ENCODE peak calls at places on chromosomes 1 and 21, in nine cellular contexts. V is CD4-positive, alpha-beta memory T cell; C is breast epithelium; O is spleen; K is thoracic aorta; N is left ventricle myocardium inferior; H is heart left ventricle; E is effector memory CD4-positive, alpha-beta T cell; I is SJSA1. P is an unnamed sample. For H3K4me1 and H3K36me3, the result is how much of the 10 kb centered on the place peaks cover.

GRCh38 chr1:205610036-205610435 is 21.8 kb downstream of the ELK4 start:
- DNase-seq in V (no peak), C (no peak), O (no peak), K (no peak), N (no peak), H (no peak), E (no peak), I (no peak), P (no peak)

GRCh38 chr1:48003741-48004503 is 6.7 kb upstream of the TRABD2B start:
- DNase-seq in V (no peak), C (no peak), O (no peak), K (no peak), N (no peak), H (no peak), E (no peak), I (no peak), P (no peak)

GRCh38 chr1:211469113-211469512 is 22.8 kb downstream of the RD3 start:
- DNase-seq in V (no peak), C (no peak), O (no peak), K (no peak), N (no peak), H (no peak), E (no peak), I (no peak), P (no peak)

GRCh38 chr21:44617071-44617501 is 5.2 kb downstream of the KRTAP10-8 start:
- DNase-seq in V (no peak), C (no peak), O (no peak), K (no peak), N (no peak), H (no peak), E (no peak), I (no peak), P (no peak)

GRCh38 chr1:160779662-160780397 is 16.1 kb upstream of the LY9 start:
- DNase-seq in V (peak), C (no peak), O (peak), K (no peak), N (no peak), H (no peak), E (no peak), I (no peak), P (no peak)

GRCh38 chr21:15363921-15364320 is 299.1 kb upstream of the NRIP1 start:
- DNase-seq in V (no peak), C (no peak), O (no peak), K (no peak), N (no peak), H (no peak), E (no peak), I (no peak), P (no peak)

GRCh38 chr1:203099760-203100159 is 13.9 kb upstream of the MYOG start:
- DNase-seq in V (no peak), C (no peak), O (no peak), K (no peak), N (no peak), H (no peak), E (no peak), I (no peak), P (no peak)

GRCh38 chr1:87284456-87285240 is 44.0 kb upstream of the LMO4 start:
- DNase-seq in V (no peak), C (no peak), O (no peak), K (no peak), N (no peak), H (no peak), E (no peak), I (no peak), P (no peak)

GRCh38 chr1:246775531-246776385 is 51.5 kb downstream of the SCCPDH start:
- DNase-seq in V (no peak), C (no peak), O (no peak), K (no peak), N (no peak), H (no peak), E (no peak), I (no peak), P (no peak)

DNA sequence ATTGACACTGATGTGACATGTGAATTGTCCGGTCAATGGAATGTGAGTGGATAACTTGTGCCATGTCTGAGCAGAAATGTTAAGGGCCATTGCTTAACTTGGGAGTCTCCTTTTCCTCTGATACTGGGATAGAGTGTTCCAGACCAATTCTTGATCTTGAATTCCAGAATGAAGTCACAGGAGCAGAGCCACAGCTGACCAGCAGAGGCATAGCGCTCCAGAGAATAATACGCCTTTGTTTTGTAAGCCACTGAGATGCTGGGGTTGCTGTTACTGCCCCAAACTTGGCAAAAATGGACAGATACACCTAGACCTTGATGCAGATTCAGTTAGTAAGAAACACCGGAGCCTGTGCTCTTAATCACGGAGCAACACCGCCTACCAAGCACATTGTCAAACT is 6.3 kb downstream of the KCNJ6 start:
- DNase-seq in V (no peak), C (no peak), O (no peak), K (no peak), N (no peak), H (no peak), E (no peak), I (no peak), P (no peak)
- H3K4me1 ChIP-seq in V (under half), C (under half), O (under half), K (under half), N (under half), H (under half), E (under half), I (under half), P (under half)

DNA sequence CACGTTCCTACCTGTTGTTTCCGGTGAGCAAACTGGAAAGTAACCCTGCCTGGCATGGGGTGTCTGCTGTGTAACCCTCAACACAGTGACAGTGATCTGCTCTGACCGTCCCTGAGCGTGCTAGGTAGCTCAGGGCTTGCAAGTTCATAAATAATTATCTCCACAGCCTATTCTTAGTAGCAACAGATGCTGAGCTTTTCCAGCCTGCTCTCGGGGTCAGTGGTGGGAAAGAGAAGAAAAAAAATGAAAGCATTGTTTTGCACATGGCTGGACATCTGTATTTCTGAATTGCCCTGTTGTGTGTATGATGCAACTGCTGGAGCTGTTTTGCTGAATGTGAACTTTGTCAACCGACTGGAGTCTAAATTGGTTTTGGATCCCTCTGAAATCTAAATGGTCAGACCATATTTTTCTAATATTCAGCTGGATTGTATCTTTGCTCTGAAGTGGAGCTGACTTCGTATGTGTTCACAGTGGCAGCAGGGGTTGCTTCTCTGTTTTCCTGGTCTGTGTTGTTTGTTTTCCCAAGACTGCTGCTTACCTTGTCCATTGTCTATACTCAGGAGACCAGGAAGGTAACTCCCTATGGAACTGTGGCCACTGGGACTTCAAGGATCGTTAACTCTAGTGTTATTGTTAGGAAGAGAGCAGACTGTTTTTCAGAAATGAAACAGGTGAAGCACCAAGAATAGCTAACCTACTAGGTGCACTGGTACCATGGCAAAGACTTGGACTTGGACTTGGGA is 27.0 kb downstream of the TGFB2 start:
- DNase-seq in V (no peak), C (no peak), O (no peak), K (no peak), N (no peak), H (peak), E (no peak), I (no peak), P (no peak)
- H3K27ac ChIP-seq in V (no peak), C (no peak), O (no peak), K (peak), N (peak), H (peak), E (no peak), I (peak), P (no peak)

GRCh38 chr1:11052839-11053757 is 6.1 kb upstream of the MASP2 start:
- DNase-seq in V (no peak), C (no peak), O (no peak), K (no peak), N (no peak), H (no peak), E (no peak), I (no peak), P (no peak)
- H3K36me3 ChIP-seq in V (under half), C (under half), O (under half), K (under half), N (under half), H (under half), E (under half), I (under half), P (under half)

DNA sequence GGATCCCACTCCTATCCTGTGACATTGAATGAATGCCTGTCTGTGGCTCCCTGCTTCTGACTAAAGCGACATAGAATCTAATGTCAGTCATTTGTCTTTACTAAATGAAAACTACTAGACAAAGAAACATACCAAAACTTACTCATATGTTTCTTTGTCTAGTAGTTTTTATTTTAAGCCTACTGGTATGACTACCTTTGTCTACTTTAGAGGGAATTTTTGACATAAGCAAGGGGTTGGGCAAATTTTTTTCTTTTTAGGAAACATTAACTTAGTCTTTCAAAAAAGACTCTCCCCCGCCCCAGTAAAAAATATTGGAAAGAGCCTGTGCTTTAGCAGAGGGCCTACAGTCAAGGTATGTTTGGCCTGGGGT is 4.9 kb downstream of the NEK7 start:
- DNase-seq in V (no peak), C (no peak), O (no peak), K (no peak), N (no peak), H (no peak), E (no peak), I (no peak), P (no peak)
- H3K4me1 ChIP-seq in V (half or more), C (under half), O (half or more), K (under half), N (half or more), H (under half), E (under half), I (half or more), P (half or more)

GRCh38 chr1:116453906-116454305 is 80.9 kb downstream of the ATP1A1 start:
- DNase-seq in V (no peak), C (no peak), O (no peak), K (no peak), N (no peak), H (no peak), E (no peak), I (no peak), P (no peak)
- H3K27ac ChIP-seq in V (no peak), C (no peak), O (no peak), K (no peak), N (no peak), H (no peak), E (no peak), I (no peak), P (no peak)

DNA sequence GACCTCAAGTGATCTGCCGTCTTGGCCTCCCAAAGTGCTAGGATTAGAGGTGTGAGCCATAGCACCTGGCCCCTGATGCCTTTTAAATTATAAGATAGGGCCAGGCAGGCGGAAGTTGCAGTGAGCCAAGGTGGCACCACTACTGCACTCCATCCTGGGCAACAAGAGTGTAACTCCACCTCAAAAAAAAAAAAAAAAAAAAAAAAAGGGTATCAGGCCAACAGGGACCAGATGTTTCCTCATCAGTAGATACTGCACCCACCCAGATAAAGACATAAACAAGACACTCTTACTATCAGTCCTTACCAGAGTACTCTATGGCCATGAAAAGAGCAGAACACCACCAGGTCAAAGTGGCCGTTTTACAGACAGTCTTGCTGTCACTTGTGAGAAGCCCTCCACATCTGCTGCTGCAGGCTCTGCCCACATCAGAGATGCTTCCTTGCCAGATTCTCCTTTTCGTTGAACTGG is 3.3 kb downstream of the C21orf58 start:
- DNase-seq in V (no peak), C (no peak), O (no peak), K (no peak), N (no peak), H (no peak), E (no peak), I (no peak), P (no peak)
- H3K36me3 ChIP-seq in V (under half), C (under half), O (under half), K (under half), N (under half), H (under half), E (under half), I (half or more), P (under half)